ENCODE peak calls at places on chromosomes 1 and 21, in four cellular contexts. D is CD8-positive, alpha-beta memory T cell; P is kidney; A is right lobe of liver. M is an unnamed sample.

GRCh38 chr1:172343246-172344099 is 77.0 kb upstream of the C1orf105 start:
- DNase-seq in D (no peak), P (no peak), A (no peak), M (peak; percentile 65)

GRCh38 chr1:109777980-109778625 is 14.4 kb upstream of the EPS8L3 start:
- DNase-seq in D (no peak), P (peak; percentile 49), A (peak; percentile 17), M (no peak)

GRCh38 chr1:54575161-54575560 is 27.1 kb downstream of the ACOT11 start:
- DNase-seq in D (no peak), P (peak; percentile 32), A (no peak), M (no peak)

GRCh38 chr1:236024655-236025054 is 40.2 kb downstream of the NID1 start:
- DNase-seq in D (no peak), P (no peak), A (no peak), M (no peak)

GRCh38 chr1:86758570-86758969 is 54.2 kb downstream of the SH3GLB1 start:
- DNase-seq in D (no peak), P (no peak), A (no peak), M (no peak)

GRCh38 chr21:39265603-39266002 is 47.8 kb downstream of the BRWD1 start:
- DNase-seq in D (no peak), P (no peak), A (no peak), M (no peak)

GRCh38 chr1:42679364-42679983 is 2.7 kb upstream of the YBX1 start:
- DNase-seq in D (no peak), P (no peak), A (no peak), M (no peak)

GRCh38 chr1:17122449-17123194 is 3.4 kb upstream of the PADI2 start:
- DNase-seq in D (no peak), P (no peak), A (no peak), M (no peak)

GRCh38 chr21:34724131-34724856 is 55.5 kb downstream of the CLIC6 start:
- DNase-seq in D (no peak), P (no peak), A (no peak), M (no peak)

GRCh38 chr1:1385931-1386330 is 10.9 kb upstream of the AURKAIP1 start:
- DNase-seq in D (no peak), P (no peak), A (no peak), M (no peak)

GRCh38 chr1:114178940-114179339 is 25.3 kb upstream of the SYT6 start:
- DNase-seq in D (no peak), P (no peak), A (no peak), M (no peak)

GRCh38 chr21:38086580-38086979 is 170.2 kb upstream of the KCNJ15 start:
- DNase-seq in D (no peak), P (no peak), A (no peak), M (no peak)

GRCh38 chr1:114314098-114314497 is 160.4 kb upstream of the SYT6 start:
- DNase-seq in D (no peak), P (no peak), A (no peak), M (no peak)

GRCh38 chr1:20440785-20441200 is 45.2 kb downstream of the CAMK2N1 start:
- DNase-seq in D (peak; percentile 16), P (no peak), A (peak; percentile 61), M (peak; percentile 61)

GRCh38 chr21:31473685-31474345 is 129.8 kb upstream of the TIAM1 start:
- DNase-seq in D (no peak), P (no peak), A (no peak), M (no peak)

GRCh38 chr1:219298581-219299148 is 125.0 kb downstream of the LYPLAL1 start:
- DNase-seq in D (no peak), P (no peak), A (no peak), M (no peak)

GRCh38 chr1:6162341-6162740 is 17.8 kb downstream of the CHD5 start:
- DNase-seq in D (no peak), P (no peak), A (no peak), M (no peak)

GRCh38 chr1:29687601-29688244 is 451.4 kb downstream of the PTPRU start:
- DNase-seq in D (no peak), P (no peak), A (no peak), M (no peak)

GRCh38 chr1:149995927-149996326 is 14.6 kb downstream of the OTUD7B start:
- DNase-seq in D (no peak), P (no peak), A (no peak), M (no peak)

GRCh38 chr1:71089536-71090270 is 8.9 kb upstream of the ZRANB2 start:
- DNase-seq in D (no peak), P (no peak), A (no peak), M (no peak)

GRCh38 chr21:38244885-38245869 is 11.6 kb upstream of the KCNJ15 start:
- DNase-seq in D (no peak), P (no peak), A (no peak), M (no peak)

GRCh38 chr1:79285659-79286058 is 279.1 kb upstream of the ADGRL4 start:
- DNase-seq in D (no peak), P (no peak), A (no peak), M (no peak)

GRCh38 chr1:167899253-167899681 is 14.7 kb downstream of the ADCY10 start:
- DNase-seq in D (no peak), P (no peak), A (peak; percentile 91), M (no peak)

GRCh38 chr1:94362466-94363058 is 55.6 kb upstream of the ABCD3 start:
- DNase-seq in D (no peak), P (no peak), A (no peak), M (no peak)

GRCh38 chr1:17883136-17883535 is 128.0 kb downstream of the ACTL8 start:
- DNase-seq in D (no peak), P (no peak), A (no peak), M (no peak)

GRCh38 chr1:26971590-26971989 is 11.3 kb upstream of the KDF1 start:
- DNase-seq in D (no peak), P (no peak), A (no peak), M (no peak)

GRCh38 chr1:178908358-178908757 is 37.5 kb upstream of the ANGPTL1 start:
- DNase-seq in D (no peak), P (no peak), A (no peak), M (no peak)

GRCh38 chr1:61079276-61079897 is 3.0 kb upstream of the NFIA start:
- DNase-seq in D (no peak), P (no peak), A (no peak), M (peak; percentile 71)

GRCh38 chr1:94677714-94678113 is 136.2 kb upstream of the F3 start:
- DNase-seq in D (no peak), P (no peak), A (no peak), M (no peak)

GRCh38 chr1:241269116-241269515 is 87.9 kb downstream of the RGS7 start:
- DNase-seq in D (no peak), P (no peak), A (no peak), M (no peak)

GRCh38 chr1:28236656-28237331 is 870 bp downstream of the ATP5IF1 start:
- DNase-seq in D (no peak), P (no peak), A (no peak), M (no peak)

GRCh38 chr1:156083800-156084790 is 1.8 kb upstream of the MEX3A start:
- DNase-seq in D (no peak), P (no peak), A (no peak), M (no peak)

GRCh38 chr1:25580933-25581332 is 35.7 kb upstream of the MAN1C1 start:
- DNase-seq in D (no peak), P (peak; percentile 60), A (peak; percentile 48), M (no peak)

GRCh38 chr1:205379056-205379455 is 22.3 kb upstream of the KLHDC8A start:
- DNase-seq in D (no peak), P (no peak), A (no peak), M (no peak)

GRCh38 chr1:9787702-9788101 is 36.1 kb downstream of the CLSTN1 start:
- DNase-seq in D (no peak), P (no peak), A (no peak), M (no peak)

GRCh38 chr1:93611656-93612055 is 70.0 kb downstream of the BCAR3 start:
- DNase-seq in D (no peak), P (no peak), A (no peak), M (no peak)

DNA sequence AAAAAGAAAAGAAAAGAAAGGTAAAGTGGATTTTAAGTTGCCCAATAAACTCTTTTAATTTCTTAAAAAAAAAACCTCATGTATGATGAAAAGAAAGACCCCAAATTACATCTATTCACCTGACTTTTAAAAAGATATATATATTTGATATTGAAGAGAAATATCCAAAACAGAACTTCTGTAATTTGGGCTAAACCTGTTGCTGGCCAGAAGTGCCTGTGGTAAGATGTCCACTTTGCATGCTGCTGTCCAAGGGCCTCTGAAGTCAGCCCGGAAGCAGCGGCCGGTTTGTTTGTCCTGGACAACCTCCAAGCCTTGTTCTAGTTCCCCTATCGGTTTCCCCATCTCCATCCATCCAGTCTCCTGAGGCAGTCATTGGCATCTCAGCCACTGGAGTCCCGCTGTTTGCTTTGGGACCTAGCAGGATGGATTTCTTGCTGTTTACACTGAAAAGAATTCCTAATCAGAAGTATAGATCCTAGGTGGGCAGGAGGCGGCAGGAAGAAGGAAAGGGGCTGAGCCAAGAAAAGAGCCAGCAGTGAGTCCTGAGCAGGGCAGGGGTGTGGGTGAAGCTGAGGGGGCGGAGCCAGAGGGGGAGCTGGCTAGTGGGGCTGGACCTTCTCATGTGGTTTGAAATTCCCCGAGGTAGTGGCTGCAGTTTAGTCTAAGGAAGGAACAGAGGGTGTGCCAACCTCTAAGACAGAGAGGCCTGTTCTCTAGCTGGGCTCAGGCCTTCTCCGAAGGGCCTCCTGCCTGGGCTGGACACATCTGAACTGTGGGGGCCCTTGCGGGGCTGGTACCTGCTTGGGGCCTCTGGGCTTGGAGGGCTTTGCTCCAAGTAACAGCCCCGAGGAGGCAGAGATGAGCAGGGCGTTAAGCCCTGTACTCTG is 3.3 kb downstream of the NCMAP start:
- DNase-seq in D (no peak), P (peak; percentile 87), A (peak; percentile 73), M (no peak)
- H3K4me3 ChIP-seq in D (no peak overlapping the region), P (no peak overlapping the region), A (no peak overlapping the region), M (no peak overlapping the region)

GRCh38 chr1:40786171-40786994 is 2.8 kb downstream of the KCNQ4 start:
- DNase-seq in D (no peak), P (peak; percentile 56), A (peak; percentile 31), M (no peak)
- H3K4me1 ChIP-seq in D (no peaks in the 10 kb centered on the region), P (no peaks in the 10 kb centered on the region), A (peaks cover 7% of the 10 kb centered on the region), M (peaks cover 12% of the 10 kb centered on the region)

GRCh38 chr1:160496334-160496733 is 26.7 kb downstream of the SLAMF6 start:
- DNase-seq in D (no peak), P (no peak), A (no peak), M (no peak)
- H3K9me3 ChIP-seq in D (peaks cover 4% of the 10 kb centered on the region), P (no peaks in the 10 kb centered on the region), A (no peaks in the 10 kb centered on the region), M (peaks cover 12% of the 10 kb centered on the region)

DNA sequence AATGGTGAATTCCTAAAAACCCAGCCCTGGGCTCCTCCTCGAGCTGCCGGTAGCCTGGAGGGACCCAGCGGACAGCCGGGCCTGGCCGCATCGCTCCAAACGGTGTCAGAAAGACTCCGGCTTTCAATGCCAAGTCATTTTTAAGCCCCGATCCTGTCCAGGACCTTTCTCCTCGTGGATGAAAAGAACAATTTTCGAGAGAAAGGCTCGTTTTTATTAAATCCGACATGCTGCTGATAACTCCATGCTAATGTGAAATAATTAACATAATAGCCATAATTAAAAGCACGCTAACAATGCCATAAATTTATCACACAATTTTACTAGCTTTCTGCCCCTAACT is 4.6 kb upstream of the FOXD3 start:
- DNase-seq in D (no peak), P (no peak), A (no peak), M (no peak)
- H3K4me3 ChIP-seq in D (no peak overlapping the region), P (no peak overlapping the region), A (no peak overlapping the region), M (peak overlapping the region; percentile 68)

M was measured in A673.